ENCODE peak calls at places on chromosomes 13 and 19, in four cellular contexts. Y, Z, O and G are unnamed samples.

GRCh38 chr13:96011291-96011875 is 41.8 kb downstream of the UGGT2 start:
- DNase-seq in Y (no peak), Z (no peak), O (no peak), G (no peak)

GRCh38 chr13:24254151-24254810 is 55.1 kb upstream of the C1QTNF9 start:
- DNase-seq in Y (no peak), Z (no peak), O (no peak), G (no peak)

GRCh38 chr19:16338470-16339360 is 14.1 kb downstream of the KLF2 start:
- DNase-seq in Y (peak), Z (no peak), O (peak), G (no peak)

GRCh38 chr19:6668696-6669095 is 1.3 kb downstream of the TNFSF14 start:
- DNase-seq in Y (no peak), Z (no peak), O (no peak), G (no peak)

GRCh38 chr13:50227356-50227755 is 212.1 kb downstream of the KCNRG start:
- DNase-seq in Y (no peak), Z (no peak), O (no peak), G (no peak)

GRCh38 chr13:38223093-38223492 is 126.6 kb upstream of the UFM1 start:
- DNase-seq in Y (peak), Z (peak), O (no peak), G (peak)

GRCh38 chr19:29415507-29415906 is 110.3 kb upstream of the VSTM2B start:
- DNase-seq in Y (no peak), Z (no peak), O (no peak), G (peak)

GRCh38 chr19:55600336-55601028 is 394 bp downstream of the ZNF524 start:
- DNase-seq in Y (no peak), Z (no peak), O (no peak), G (peak)

GRCh38 chr13:95707442-95708389 is 30.8 kb downstream of the DNAJC3 start:
- DNase-seq in Y (no peak), Z (no peak), O (no peak), G (no peak)

GRCh38 chr19:20661150-20661819 is at the start of gene ZNF626:
- DNase-seq in Y (peak), Z (peak), O (no peak), G (peak)

GRCh38 chr19:33505823-33506222 is 15.8 kb downstream of the PEPD start:
- DNase-seq in Y (no peak), Z (no peak), O (no peak), G (no peak)

GRCh38 chr19:4326837-4327251 is 11.8 kb downstream of the STAP2 start:
- DNase-seq in Y (no peak), Z (peak), O (no peak), G (peak)

GRCh38 chr19:34226036-34226435 is 28.3 kb upstream of the GARRE1 start:
- DNase-seq in Y (no peak), Z (no peak), O (no peak), G (no peak)

GRCh38 chr19:41327499-41328156 is 17.7 kb downstream of the CCDC97 start:
- DNase-seq in Y (no peak), Z (no peak), O (no peak), G (peak)

GRCh38 chr19:5031231-5032100 is 62.6 kb downstream of the KDM4B start:
- DNase-seq in Y (peak), Z (peak), O (peak), G (peak)

GRCh38 chr13:48859168-48860105 is 116.3 kb upstream of the FNDC3A start:
- DNase-seq in Y (no peak), Z (no peak), O (no peak), G (no peak)

GRCh38 chr13:33454844-33455256 is 169.3 kb upstream of the STARD13 start:
- DNase-seq in Y (no peak), Z (no peak), O (no peak), G (no peak)

GRCh38 chr13:49400755-49401659 is 42.9 kb downstream of the CAB39L start:
- DNase-seq in Y (no peak), Z (no peak), O (no peak), G (no peak)

GRCh38 chr19:35236638-35237400 is 8.3 kb upstream of the FAM187B start:
- DNase-seq in Y (no peak), Z (no peak), O (no peak), G (no peak)

GRCh38 chr13:97425570-97425969 is 8.4 kb upstream of the RAP2A start:
- DNase-seq in Y (no peak), Z (no peak), O (no peak), G (no peak)
- TF ChIP-seq CBFB in Y (no peak), Z (no peak), O (no peak), G (no peak)

GRCh38 chr19:58572026-58572817 is 913 bp downstream of the MZF1 start:
- DNase-seq in Y (no peak), Z (no peak), O (no peak), G (no peak)
- TF ChIP-seq CBFB in Y (no peak), Z (no peak), O (no peak), G (no peak)

GRCh38 chr19:10981496-10981895 is 20.7 kb downstream of the SMARCA4 start:
- DNase-seq in Y (no peak), Z (no peak), O (no peak), G (no peak)

GRCh38 chr19:10984166-10984735 is 23.4 kb downstream of the SMARCA4 start:
- DNase-seq in Y (no peak), Z (peak), O (no peak), G (peak)

GRCh38 chr19:10976200-10976892 is 15.5 kb downstream of the SMARCA4 start:
- DNase-seq in Y (peak), Z (no peak), O (no peak), G (no peak)

GRCh38 chr19:10977773-10978155 is 16.9 kb downstream of the SMARCA4 start:
- DNase-seq in Y (no peak), Z (no peak), O (no peak), G (no peak)

GRCh38 chr19:10979950-10980349 is 19.1 kb downstream of the SMARCA4 start:
- DNase-seq in Y (no peak), Z (no peak), O (peak), G (no peak)
- TF ChIP-seq CBFB in Y (no peak), Z (no peak), O (no peak), G (no peak)

DNA sequence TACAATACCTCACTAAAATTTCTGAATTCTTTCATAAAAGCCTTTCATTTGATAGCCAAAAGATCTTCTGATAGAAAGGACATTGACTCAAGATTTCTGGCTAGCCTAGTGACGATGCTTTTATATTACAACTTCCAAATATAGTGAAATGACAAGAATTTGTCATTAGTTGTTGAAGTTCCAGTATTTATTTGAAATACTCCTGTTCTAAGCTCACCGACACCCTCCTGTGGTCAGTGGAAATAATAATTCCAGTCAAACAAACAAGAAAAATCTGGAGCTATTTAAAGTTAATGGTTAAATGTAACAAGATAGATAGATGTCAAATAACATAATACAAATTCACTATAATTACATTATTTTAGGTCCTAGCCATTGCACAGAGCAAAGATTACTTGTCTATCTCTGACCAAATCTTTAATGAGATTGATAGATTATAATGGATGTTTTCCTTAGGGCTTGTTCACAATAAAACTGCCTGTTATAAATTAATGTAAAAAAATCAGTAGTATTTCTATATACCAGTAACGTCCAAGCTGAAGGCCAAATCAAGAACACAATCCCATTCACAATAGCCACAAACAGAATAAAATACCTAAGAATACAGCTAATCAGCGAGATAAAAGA is 195.5 kb downstream of the RGCC start:
- DNase-seq in Y (peak), Z (peak), O (no peak), G (no peak)
- TF ChIP-seq CBFB in Y (no peak), Z (no peak), O (no peak), G (no peak)

GRCh38 chr13:90933097-90933826 is 414.2 kb upstream of the MIR17HG start:
- DNase-seq in Y (no peak), Z (no peak), O (no peak), G (no peak)
- TF ChIP-seq CBFB in Y (no peak), Z (no peak), O (no peak), G (no peak)

DNA sequence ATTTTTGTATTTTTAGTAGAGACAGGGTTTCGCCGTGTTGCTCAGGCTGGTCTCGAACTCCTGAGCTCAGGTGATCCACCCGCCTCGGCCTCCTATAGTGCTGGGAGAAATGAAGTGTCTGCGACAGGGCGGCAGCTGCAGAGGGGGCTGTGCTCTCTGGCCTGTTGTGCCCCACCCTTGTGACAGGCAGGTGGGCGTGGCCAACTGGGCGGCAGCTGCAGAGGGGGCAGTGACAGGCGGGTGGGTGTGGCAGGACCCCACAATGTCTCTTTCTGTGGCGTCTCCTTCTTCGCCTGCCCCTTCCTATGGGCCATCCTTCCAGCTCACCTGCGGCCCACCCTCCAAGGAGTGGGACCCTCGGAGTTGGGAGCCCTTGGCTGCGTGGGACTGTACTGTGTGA is 11.8 kb downstream of the STK11 start:
- DNase-seq in Y (no peak), Z (no peak), O (no peak), G (peak)
- TF ChIP-seq CBFB in Y (no peak), Z (no peak), O (no peak), G (no peak)

GRCh38 chr19:8608858-8609209 is 1.7 kb downstream of the ADAMTS10 start:
- DNase-seq in Y (no peak), Z (no peak), O (no peak), G (no peak)

GRCh38 chr19:8609210-8610040 is 1.1 kb downstream of the ADAMTS10 start:
- DNase-seq in Y (peak), Z (peak), O (no peak), G (peak)

GRCh38 chr19:8605514-8605913 is 5.0 kb downstream of the ADAMTS10 start:
- DNase-seq in Y (no peak), Z (no peak), O (no peak), G (no peak)

GRCh38 chr19:8610041-8610927 is at the start of gene ADAMTS10:
- DNase-seq in Y (no peak), Z (peak), O (no peak), G (peak)

DNA sequence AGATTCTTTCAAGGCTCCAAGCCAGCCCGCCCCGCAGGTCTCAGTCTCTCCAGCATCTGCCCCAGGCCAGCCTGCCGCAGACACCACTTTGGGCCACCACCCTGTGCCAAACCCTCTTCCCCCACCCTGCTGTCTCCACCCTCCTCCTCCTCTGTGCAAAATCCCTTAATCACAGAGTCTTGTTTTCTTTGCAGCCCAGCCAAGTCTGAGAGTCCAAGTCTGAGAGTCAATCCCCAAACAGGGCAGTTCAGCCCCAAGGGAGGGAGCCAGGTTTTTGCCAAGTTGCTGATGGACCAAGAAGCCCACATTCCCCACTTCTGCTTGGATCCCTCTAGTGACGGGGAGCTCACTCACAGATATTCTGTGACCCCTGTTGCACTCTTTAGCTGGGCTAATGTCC is 3.1 kb downstream of the ADAMTS10 start:
- DNase-seq in Y (no peak), Z (no peak), O (no peak), G (no peak)
- TF ChIP-seq CBFB in Y (no peak), Z (no peak), O (no peak), G (no peak)

GRCh38 chr13:41565221-41565620 is 107.9 kb downstream of the RGCC start:
- DNase-seq in Y (peak), Z (no peak), O (no peak), G (no peak)

GRCh38 chr13:41562541-41563178 is 105.3 kb downstream of the RGCC start:
- DNase-seq in Y (no peak), Z (no peak), O (no peak), G (no peak)

GRCh38 chr13:41562083-41562482 is 104.7 kb downstream of the RGCC start:
- DNase-seq in Y (no peak), Z (no peak), O (no peak), G (no peak)

GRCh38 chr13:41563501-41564001 is 106.2 kb downstream of the RGCC start:
- DNase-seq in Y (peak), Z (no peak), O (no peak), G (no peak)

GRCh38 chr13:41564046-41564445 is 106.7 kb downstream of the RGCC start:
- DNase-seq in Y (no peak), Z (no peak), O (no peak), G (no peak)
- TF ChIP-seq CBFB in Y (no peak), Z (no peak), O (no peak), G (no peak)

GRCh38 chr19:49149652-49150105 is 5.5 kb downstream of the HRC start:
- DNase-seq in Y (peak), Z (peak), O (no peak), G (peak)

GRCh38 chr19:49150106-49150943 is 4.9 kb downstream of the HRC start:
- DNase-seq in Y (peak), Z (peak), O (no peak), G (peak)

GRCh38 chr19:49150944-49151243 is 4.3 kb downstream of the HRC start:
- DNase-seq in Y (no peak), Z (no peak), O (no peak), G (no peak)

GRCh38 chr19:49147923-49148682 is 7.1 kb downstream of the HRC start:
- DNase-seq in Y (no peak), Z (peak), O (no peak), G (no peak)

DNA sequence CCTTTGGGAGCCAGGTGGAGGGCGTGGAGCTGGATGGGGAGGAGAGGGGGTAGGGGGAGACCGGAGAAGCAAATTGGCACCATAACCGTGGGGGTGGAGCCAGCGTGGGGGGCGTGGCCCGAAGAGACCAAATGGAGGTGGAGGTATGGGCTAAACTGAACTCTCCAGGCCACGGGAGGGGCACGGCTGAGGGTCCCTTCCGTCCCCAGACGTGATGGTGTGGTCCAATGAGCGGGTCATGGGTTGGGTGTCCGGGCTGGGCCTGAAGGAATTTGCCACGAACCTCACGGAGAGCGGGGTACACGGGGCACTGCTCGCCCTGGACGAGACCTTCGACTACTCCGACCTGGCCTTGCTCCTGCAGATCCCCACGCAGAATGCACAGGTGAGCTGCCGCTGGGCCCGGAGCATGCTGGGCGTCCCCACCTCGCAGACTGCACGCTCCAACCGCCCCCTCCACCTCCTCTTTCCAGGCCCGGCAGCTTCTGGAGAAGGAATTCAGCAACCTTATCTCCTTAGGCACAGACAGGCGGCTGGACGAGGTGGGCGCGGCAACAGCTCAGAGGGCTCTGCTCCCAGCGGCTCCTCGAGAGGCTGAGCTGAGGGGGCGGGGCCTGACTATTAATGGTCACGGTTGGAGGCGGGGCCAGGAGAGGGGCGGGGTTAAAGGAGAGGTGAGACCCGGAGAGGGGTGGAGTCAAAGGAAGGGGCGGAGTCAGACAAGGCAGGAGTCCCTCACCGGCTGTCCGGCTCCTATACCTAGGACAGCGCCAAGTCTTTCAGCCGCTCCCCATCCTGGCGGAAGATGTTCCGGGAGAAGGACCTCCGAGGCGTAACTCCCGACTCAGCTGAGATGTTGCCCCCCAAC is 6.2 kb downstream of the HRC start:
- DNase-seq in Y (peak), Z (peak), O (no peak), G (peak)
- TF ChIP-seq CBFB in Y (no peak), Z (peak), O (no peak), G (no peak)

GRCh38 chr13:113170503-113170902 is 12.1 kb downstream of the PROZ start:
- DNase-seq in Y (no peak), Z (no peak), O (no peak), G (no peak)
- TF ChIP-seq CBFB in Y (no peak), Z (no peak), O (no peak), G (no peak)